ENCODE peak calls at places on chromosomes 11 and 22, in six cellular contexts. G, P, X, M, C and J are unnamed samples.

GRCh38 chr11:16114978-16115871 is 241.1 kb downstream of the SOX6 start:
- DNase-seq in G (no peak), P (no peak), X (no peak), M (no peak), C (no peak), J (no peak)

GRCh38 chr11:1878134-1879031 is 13.3 kb downstream of the PRR33 start:
- DNase-seq in G (peak), P (no peak), X (peak), M (no peak), C (no peak), J (no peak)

GRCh38 chr11:102168483-102168882 is 58.2 kb downstream of the YAP1 start:
- DNase-seq in G (no peak), P (no peak), X (no peak), M (no peak), C (no peak), J (no peak)

GRCh38 chr22:18044548-18045271 is 20.3 kb upstream of the MICAL3 start:
- DNase-seq in G (peak), P (no peak), X (peak), M (peak), C (no peak), J (peak)

GRCh38 chr11:110000045-110000502 is 93.1 kb upstream of the ZC3H12C start:
- DNase-seq in G (no peak), P (no peak), X (peak), M (peak), C (no peak), J (peak)

GRCh38 chr11:73197348-73197747 is 20.7 kb upstream of the P2RY2 start:
- DNase-seq in G (peak), P (no peak), X (no peak), M (no peak), C (no peak), J (no peak)

GRCh38 chr11:68436985-68437926 is 23.3 kb upstream of the PPP6R3 start:
- DNase-seq in G (no peak), P (peak), X (peak), M (peak), C (peak), J (peak)

GRCh38 chr11:73493838-73494598 is 103.9 kb downstream of the FAM168A start:
- DNase-seq in G (no peak), P (no peak), X (no peak), M (peak), C (no peak), J (peak)

GRCh38 chr11:9753031-9753430 is 89.2 kb downstream of the SWAP70 start:
- DNase-seq in G (no peak), P (no peak), X (no peak), M (peak), C (no peak), J (peak)

GRCh38 chr11:60891103-60891741 is 15.2 kb downstream of the PRPF19 start:
- DNase-seq in G (no peak), P (no peak), X (no peak), M (no peak), C (no peak), J (peak)

GRCh38 chr11:58192229-58192628 is 3.4 kb downstream of the OR9Q2 start:
- DNase-seq in G (no peak), P (no peak), X (no peak), M (no peak), C (no peak), J (no peak)

GRCh38 chr11:36389811-36390210 is 93.7 kb downstream of the PRR5L start:
- DNase-seq in G (no peak), P (no peak), X (no peak), M (no peak), C (no peak), J (no peak)

GRCh38 chr11:1714908-1715885 is 18.2 kb downstream of the KRTAP5-6 start:
- DNase-seq in G (no peak), P (no peak), X (peak), M (no peak), C (no peak), J (no peak)

GRCh38 chr11:2304156-2305139 is 2.6 kb downstream of the TSPAN32 start:
- DNase-seq in G (no peak), P (no peak), X (no peak), M (no peak), C (peak), J (no peak)

GRCh38 chr11:100849914-100850235 is 162.8 kb downstream of the ARHGAP42 start:
- DNase-seq in G (no peak), P (no peak), X (no peak), M (peak), C (no peak), J (no peak)

GRCh38 chr11:18046116-18046777 is at the start of gene TPH1:
- DNase-seq in G (no peak), P (peak), X (peak), M (peak), C (peak), J (peak)

GRCh38 chr22:28882545-28882877 is 861 bp upstream of the ZNRF3 start:
- DNase-seq in G (no peak), P (peak), X (peak), M (no peak), C (no peak), J (no peak)

GRCh38 chr11:32297629-32298028 is 137.7 kb downstream of the WT1 start:
- DNase-seq in G (no peak), P (no peak), X (no peak), M (peak), C (no peak), J (peak)

GRCh38 chr22:24117942-24118341 is 63.3 kb upstream of the SUSD2 start:
- DNase-seq in G (no peak), P (no peak), X (no peak), M (no peak), C (no peak), J (no peak)

GRCh38 chr11:63613517-63614135 is 607 bp downstream of the PLAAT3 start:
- DNase-seq in G (no peak), P (peak), X (peak), M (no peak), C (no peak), J (no peak)

GRCh38 chr11:11860103-11860979 is 18.6 kb downstream of the USP47 start:
- DNase-seq in G (no peak), P (no peak), X (no peak), M (peak), C (no peak), J (peak)

GRCh38 chr11:61129608-61130523 is 27.6 kb downstream of the CD5 start:
- DNase-seq in G (no peak), P (peak), X (peak), M (peak), C (peak), J (peak)

GRCh38 chr22:29375436-29376076 is 12.8 kb downstream of the AP1B1 start:
- DNase-seq in G (no peak), P (no peak), X (no peak), M (peak), C (no peak), J (no peak)

GRCh38 chr11:44931466-44931865 is 19.2 kb downstream of the TP53I11 start:
- DNase-seq in G (no peak), P (no peak), X (no peak), M (no peak), C (no peak), J (no peak)

GRCh38 chr22:23058063-23058462 is 12.3 kb upstream of the GNAZ start:
- DNase-seq in G (peak), P (no peak), X (no peak), M (no peak), C (no peak), J (no peak)

GRCh38 chr11:83054001-83054400 is 17.7 kb downstream of the RAB30 start:
- DNase-seq in G (no peak), P (no peak), X (no peak), M (no peak), C (no peak), J (no peak)

GRCh38 chr22:39900306-39901227 is at the start of gene GRAP2:
- DNase-seq in G (no peak), P (no peak), X (no peak), M (no peak), C (no peak), J (no peak)

GRCh38 chr22:50161508-50162390 is 8.8 kb upstream of the PANX2 start:
- DNase-seq in G (no peak), P (no peak), X (no peak), M (no peak), C (no peak), J (no peak)

GRCh38 chr11:125871391-125872137 is 15.9 kb upstream of the HYLS1 start:
- DNase-seq in G (no peak), P (peak), X (no peak), M (peak), C (no peak), J (no peak)
- TF ChIP-seq CTCF in G (peak), P (peak), X (peak), M (peak), C (peak), J (peak)

GRCh38 chr22:27682438-27682837 is 119.1 kb downstream of the MN1 start:
- DNase-seq in G (no peak), P (peak), X (no peak), M (no peak), C (no peak), J (no peak)
- TF ChIP-seq CTCF in G (peak), P (peak), X (peak), M (peak), C (peak), J (peak)

DNA sequence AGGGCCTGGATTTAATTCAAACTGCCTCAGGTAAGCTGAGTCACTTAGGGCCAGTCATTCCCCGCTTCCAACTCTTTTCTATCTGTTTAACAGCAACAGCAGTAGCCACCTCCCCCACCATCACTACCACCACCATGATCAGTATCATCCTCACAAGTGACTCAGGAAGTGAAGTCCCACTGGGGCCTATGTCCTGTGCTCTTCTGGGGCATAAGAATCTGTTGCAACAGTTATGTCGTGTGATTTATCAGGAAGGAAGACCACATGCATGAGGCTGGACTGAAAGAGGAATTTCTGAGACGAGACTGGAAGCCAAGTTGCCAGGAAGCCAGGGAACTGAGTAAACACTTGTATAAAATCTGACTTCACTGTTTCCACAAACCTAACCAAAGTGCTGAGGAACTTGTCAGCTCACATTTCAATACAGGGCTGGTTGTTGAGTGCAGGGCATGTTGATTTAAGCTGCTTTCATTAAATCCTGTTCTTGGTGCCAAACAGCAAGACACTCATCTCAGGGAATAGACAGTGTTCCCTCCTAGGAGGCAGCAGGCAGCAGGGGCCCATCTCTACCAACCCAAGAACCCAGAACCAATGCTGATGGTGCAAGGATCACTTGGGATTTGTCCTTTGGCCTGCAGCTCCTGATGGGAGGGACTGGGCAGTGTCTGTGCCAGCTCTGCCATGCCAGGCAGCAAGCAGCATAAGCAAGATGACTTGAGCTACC is 226.7 kb upstream of the NARS2 start:
- DNase-seq in G (no peak), P (no peak), X (peak), M (peak), C (no peak), J (peak)
- TF ChIP-seq CTCF in G (peak), P (no peak), X (no peak), M (no peak), C (no peak), J (no peak)

DNA sequence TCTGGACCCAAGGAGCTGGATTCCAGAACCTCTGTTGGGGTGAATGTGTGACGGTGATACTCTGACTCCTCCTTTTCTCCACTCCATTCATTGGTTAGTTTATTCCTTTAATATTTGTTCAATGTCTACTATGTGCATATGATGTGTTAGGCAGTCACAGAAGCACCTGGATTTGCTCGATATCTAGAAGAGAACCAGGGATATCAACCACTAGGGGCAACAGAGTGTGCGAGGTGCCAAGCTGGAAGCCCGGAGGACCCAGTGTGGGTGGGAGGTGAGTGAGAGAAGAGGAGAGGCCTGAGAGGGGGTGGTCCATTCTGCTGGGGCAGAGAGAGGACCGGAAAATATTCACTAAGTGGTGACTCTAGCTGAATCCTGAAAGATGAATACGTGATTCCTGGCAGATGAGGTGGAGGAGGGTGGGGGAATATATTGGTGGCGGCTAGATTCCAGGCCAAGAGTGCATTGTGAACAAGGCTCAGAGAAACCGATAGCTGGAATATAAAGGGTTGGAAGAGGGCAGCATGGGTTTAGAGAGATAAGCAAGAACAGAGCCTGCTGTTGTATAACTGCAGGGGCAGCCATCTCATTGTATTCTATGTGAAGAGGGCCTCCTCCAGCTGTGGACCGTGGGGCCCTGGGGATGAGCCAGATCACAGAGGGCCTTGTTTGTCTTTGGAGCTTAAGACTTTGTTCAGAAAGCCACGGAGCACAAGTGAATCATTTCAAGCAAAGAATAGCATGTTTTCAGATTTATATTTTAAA is 6.9 kb upstream of the TIMP3 start:
- DNase-seq in G (no peak), P (no peak), X (no peak), M (no peak), C (no peak), J (peak)
- TF ChIP-seq CTCF in G (peak), P (no peak), X (no peak), M (peak), C (peak), J (no peak)

GRCh38 chr11:97683733-97684132 is 1293.9 kb downstream of the JRKL start:
- DNase-seq in G (no peak), P (no peak), X (no peak), M (no peak), C (no peak), J (no peak)
- TF ChIP-seq CTCF in G (no peak), P (no peak), X (no peak), M (no peak), C (no peak), J (no peak)

GRCh38 chr11:94664336-94664735 is 97.2 kb downstream of the PIWIL4 start:
- DNase-seq in G (no peak), P (no peak), X (no peak), M (peak), C (no peak), J (no peak)

GRCh38 chr11:94662065-94662779 is 95.1 kb downstream of the PIWIL4 start:
- DNase-seq in G (no peak), P (no peak), X (no peak), M (no peak), C (no peak), J (no peak)

GRCh38 chr11:94666792-94667721 is 99.9 kb downstream of the PIWIL4 start:
- DNase-seq in G (no peak), P (no peak), X (no peak), M (no peak), C (no peak), J (no peak)

GRCh38 chr11:94668240-94668793 is 99.8 kb upstream of the AMOTL1 start:
- DNase-seq in G (no peak), P (no peak), X (no peak), M (no peak), C (no peak), J (no peak)

DNA sequence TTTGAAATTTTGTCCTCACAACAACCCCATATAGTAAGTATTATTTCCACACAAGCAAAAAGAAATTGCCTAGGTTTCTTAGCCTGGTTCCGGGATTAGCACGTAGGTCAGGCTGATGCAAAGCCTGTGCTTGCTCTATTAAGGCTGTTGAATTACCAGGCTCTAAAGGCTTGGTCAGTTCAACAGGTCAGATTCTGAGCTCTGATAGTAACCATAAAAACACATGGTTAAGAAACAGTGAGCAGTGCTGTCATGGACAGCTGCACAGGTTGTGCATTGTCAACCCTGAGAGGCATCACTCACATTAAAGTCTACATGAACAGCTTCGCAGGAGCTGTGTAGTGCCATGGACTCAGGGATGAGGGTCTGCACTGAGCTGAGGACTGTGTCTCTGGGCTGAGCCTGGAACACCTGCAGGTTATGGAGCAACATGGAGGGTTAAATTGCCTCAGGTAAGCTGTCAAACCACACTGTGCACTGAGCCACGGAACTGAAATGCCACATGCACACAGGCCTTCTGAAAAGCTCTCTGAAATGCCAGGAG is 98.0 kb downstream of the PIWIL4 start:
- DNase-seq in G (no peak), P (no peak), X (no peak), M (no peak), C (no peak), J (no peak)
- TF ChIP-seq CTCF in G (no peak), P (no peak), X (no peak), M (no peak), C (no peak), J (no peak)

GRCh38 chr11:133930767-133931448 is 25.9 kb downstream of the IGSF9B start:
- DNase-seq in G (no peak), P (peak), X (no peak), M (peak), C (no peak), J (no peak)
- TF ChIP-seq CTCF in G (peak), P (peak), X (peak), M (peak), C (peak), J (no peak)